ENCODE peak calls at places on chromosomes 11 and 22, in seven cellular contexts. One of them, this sample, is unnamed.

GRCh38 chr22:42078469-42079318 is 806 bp upstream of the SMDT1 start:
- DNase-seq in lower lobe of right lung: peak; percentile 60
- DNase-seq in stomach: no peak
- DNase-seq in aorta: no peak
- DNase-seq in pancreas: peak; percentile 66
- DNase-seq in naive thymus-derived CD4-positive, alpha-beta T cell: no peak
- DNase-seq in BJ: no peak
- DNase-seq in this sample: no peak

GRCh38 chr22:34334893-34335292 is 414.6 kb upstream of the LARGE1 start:
- DNase-seq in lower lobe of right lung: no peak
- DNase-seq in stomach: no peak
- DNase-seq in aorta: no peak
- DNase-seq in pancreas: no peak
- DNase-seq in naive thymus-derived CD4-positive, alpha-beta T cell: no peak
- DNase-seq in BJ: no peak
- DNase-seq in this sample: no peak

GRCh38 chr22:20009582-20010306 is 6.9 kb downstream of the ARVCF start:
- DNase-seq in lower lobe of right lung: no peak
- DNase-seq in stomach: no peak
- DNase-seq in aorta: peak; percentile 58
- DNase-seq in pancreas: peak; percentile 7
- DNase-seq in naive thymus-derived CD4-positive, alpha-beta T cell: no peak
- DNase-seq in BJ: no peak
- DNase-seq in this sample: no peak

GRCh38 chr11:59173080-59173963 is 1.4 kb downstream of the DTX4 start:
- DNase-seq in lower lobe of right lung: peak; percentile 64
- DNase-seq in stomach: peak; percentile 35
- DNase-seq in aorta: peak; percentile 79
- DNase-seq in pancreas: peak; percentile 30
- DNase-seq in naive thymus-derived CD4-positive, alpha-beta T cell: no peak
- DNase-seq in BJ: no peak
- DNase-seq in this sample: no peak

GRCh38 chr11:6995703-6996102 is 24.4 kb downstream of the ZNF214 start:
- DNase-seq in lower lobe of right lung: no peak
- DNase-seq in stomach: no peak
- DNase-seq in aorta: no peak
- DNase-seq in pancreas: no peak
- DNase-seq in naive thymus-derived CD4-positive, alpha-beta T cell: no peak
- DNase-seq in BJ: no peak
- DNase-seq in this sample: no peak

GRCh38 chr11:134679592-134679991 is 267.6 kb upstream of the B3GAT1 start:
- DNase-seq in lower lobe of right lung: no peak
- DNase-seq in stomach: no peak
- DNase-seq in aorta: no peak
- DNase-seq in pancreas: no peak
- DNase-seq in naive thymus-derived CD4-positive, alpha-beta T cell: no peak
- DNase-seq in BJ: no peak
- DNase-seq in this sample: no peak

GRCh38 chr11:126281245-126281644 is 1.6 kb upstream of the TIRAP start:
- DNase-seq in lower lobe of right lung: peak; percentile 70
- DNase-seq in stomach: no peak
- DNase-seq in aorta: no peak
- DNase-seq in pancreas: no peak
- DNase-seq in naive thymus-derived CD4-positive, alpha-beta T cell: no peak
- DNase-seq in BJ: no peak
- DNase-seq in this sample: no peak

GRCh38 chr11:43919852-43920597 is 22.4 kb upstream of the C11orf96 start:
- DNase-seq in lower lobe of right lung: no peak
- DNase-seq in stomach: no peak
- DNase-seq in aorta: no peak
- DNase-seq in pancreas: no peak
- DNase-seq in naive thymus-derived CD4-positive, alpha-beta T cell: no peak
- DNase-seq in BJ: no peak
- DNase-seq in this sample: no peak

GRCh38 chr11:94325681-94326080 is 21.3 kb downstream of the IZUMO1R start:
- DNase-seq in lower lobe of right lung: no peak
- DNase-seq in stomach: peak; percentile 31
- DNase-seq in aorta: no peak
- DNase-seq in pancreas: peak; percentile 26
- DNase-seq in naive thymus-derived CD4-positive, alpha-beta T cell: no peak
- DNase-seq in BJ: no peak
- DNase-seq in this sample: peak; percentile 11

GRCh38 chr11:44970293-44970692 is 19.6 kb upstream of the TP53I11 start:
- DNase-seq in lower lobe of right lung: no peak
- DNase-seq in stomach: no peak
- DNase-seq in aorta: no peak
- DNase-seq in pancreas: no peak
- DNase-seq in naive thymus-derived CD4-positive, alpha-beta T cell: no peak
- DNase-seq in BJ: no peak
- DNase-seq in this sample: no peak

GRCh38 chr22:45101828-45102227 is 61.9 kb upstream of the NUP50 start:
- DNase-seq in lower lobe of right lung: peak; percentile 55
- DNase-seq in stomach: peak; percentile 53
- DNase-seq in aorta: peak; percentile 80
- DNase-seq in pancreas: no peak
- DNase-seq in naive thymus-derived CD4-positive, alpha-beta T cell: peak; percentile 47
- DNase-seq in BJ: no peak
- DNase-seq in this sample: peak; percentile 20

GRCh38 chr11:126432525-126432924 is 77.0 kb downstream of the ST3GAL4 start:
- DNase-seq in lower lobe of right lung: no peak
- DNase-seq in stomach: no peak
- DNase-seq in aorta: no peak
- DNase-seq in pancreas: no peak
- DNase-seq in naive thymus-derived CD4-positive, alpha-beta T cell: no peak
- DNase-seq in BJ: no peak
- DNase-seq in this sample: no peak

GRCh38 chr22:47597041-47597440 is 834.6 kb downstream of the TBC1D22A start:
- DNase-seq in lower lobe of right lung: no peak
- DNase-seq in stomach: no peak
- DNase-seq in aorta: no peak
- DNase-seq in pancreas: no peak
- DNase-seq in naive thymus-derived CD4-positive, alpha-beta T cell: no peak
- DNase-seq in BJ: no peak
- DNase-seq in this sample: no peak

GRCh38 chr11:44963071-44963575 is 12.4 kb upstream of the TP53I11 start:
- DNase-seq in lower lobe of right lung: no peak
- DNase-seq in stomach: no peak
- DNase-seq in aorta: no peak
- DNase-seq in pancreas: no peak
- DNase-seq in naive thymus-derived CD4-positive, alpha-beta T cell: no peak
- DNase-seq in BJ: no peak
- DNase-seq in this sample: no peak

GRCh38 chr22:28837640-28838039 is 37.3 kb upstream of the XBP1 start:
- DNase-seq in lower lobe of right lung: no peak
- DNase-seq in stomach: no peak
- DNase-seq in aorta: no peak
- DNase-seq in pancreas: no peak
- DNase-seq in naive thymus-derived CD4-positive, alpha-beta T cell: no peak
- DNase-seq in BJ: no peak
- DNase-seq in this sample: no peak

GRCh38 chr11:116712428-116712827 is 60.4 kb downstream of the BUD13 start:
- DNase-seq in lower lobe of right lung: no peak
- DNase-seq in stomach: no peak
- DNase-seq in aorta: no peak
- DNase-seq in pancreas: no peak
- DNase-seq in naive thymus-derived CD4-positive, alpha-beta T cell: no peak
- DNase-seq in BJ: no peak
- DNase-seq in this sample: no peak

GRCh38 chr11:134644489-134645456 is 232.7 kb upstream of the B3GAT1 start:
- DNase-seq in lower lobe of right lung: no peak
- DNase-seq in stomach: peak; percentile 23
- DNase-seq in aorta: peak; percentile 61
- DNase-seq in pancreas: no peak
- DNase-seq in naive thymus-derived CD4-positive, alpha-beta T cell: no peak
- DNase-seq in BJ: no peak
- DNase-seq in this sample: no peak

GRCh38 chr11:95891423-95892177 is 32.3 kb downstream of the MTMR2 start:
- DNase-seq in lower lobe of right lung: no peak
- DNase-seq in stomach: no peak
- DNase-seq in aorta: no peak
- DNase-seq in pancreas: no peak
- DNase-seq in naive thymus-derived CD4-positive, alpha-beta T cell: no peak
- DNase-seq in BJ: no peak
- DNase-seq in this sample: no peak

GRCh38 chr11:75896843-75897419 is 81.9 kb downstream of the UVRAG start:
- DNase-seq in lower lobe of right lung: no peak
- DNase-seq in stomach: no peak
- DNase-seq in aorta: no peak
- DNase-seq in pancreas: no peak
- DNase-seq in naive thymus-derived CD4-positive, alpha-beta T cell: peak; percentile 32
- DNase-seq in BJ: no peak
- DNase-seq in this sample: no peak

GRCh38 chr11:75898871-75899270 is 83.9 kb downstream of the UVRAG start:
- DNase-seq in lower lobe of right lung: no peak
- DNase-seq in stomach: no peak
- DNase-seq in aorta: no peak
- DNase-seq in pancreas: no peak
- DNase-seq in naive thymus-derived CD4-positive, alpha-beta T cell: no peak
- DNase-seq in BJ: no peak
- DNase-seq in this sample: no peak

GRCh38 chr11:75893202-75893601 is 78.2 kb downstream of the UVRAG start:
- DNase-seq in lower lobe of right lung: no peak
- DNase-seq in stomach: no peak
- DNase-seq in aorta: no peak
- DNase-seq in pancreas: no peak
- DNase-seq in naive thymus-derived CD4-positive, alpha-beta T cell: no peak
- DNase-seq in BJ: no peak
- DNase-seq in this sample: no peak

GRCh38 chr11:75891947-75892739 is 77.1 kb downstream of the UVRAG start:
- DNase-seq in lower lobe of right lung: no peak
- DNase-seq in stomach: no peak
- DNase-seq in aorta: no peak
- DNase-seq in pancreas: no peak
- DNase-seq in naive thymus-derived CD4-positive, alpha-beta T cell: no peak
- DNase-seq in BJ: no peak
- DNase-seq in this sample: peak; percentile 33

GRCh38 chr11:75894036-75894585 is 79.1 kb downstream of the UVRAG start:
- DNase-seq in lower lobe of right lung: no peak
- DNase-seq in stomach: no peak
- DNase-seq in aorta: no peak
- DNase-seq in pancreas: no peak
- DNase-seq in naive thymus-derived CD4-positive, alpha-beta T cell: no peak
- DNase-seq in BJ: no peak
- DNase-seq in this sample: no peak
- H3K27me3 ChIP-seq in lower lobe of right lung: no peaks in the 10 kb centered on the region
- H3K27me3 ChIP-seq in stomach: no peaks in the 10 kb centered on the region
- H3K27me3 ChIP-seq in aorta: no peaks in the 10 kb centered on the region
- H3K27me3 ChIP-seq in pancreas: no peaks in the 10 kb centered on the region
- H3K27me3 ChIP-seq in naive thymus-derived CD4-positive, alpha-beta T cell: no peaks in the 10 kb centered on the region
- H3K27me3 ChIP-seq in BJ: no peaks in the 10 kb centered on the region
- H3K27me3 ChIP-seq in this sample: no peaks in the 10 kb centered on the region

GRCh38 chr11:117876341-117877119 is at the start of gene FXYD6:
- DNase-seq in lower lobe of right lung: no peak
- DNase-seq in stomach: no peak
- DNase-seq in aorta: no peak
- DNase-seq in pancreas: no peak
- DNase-seq in naive thymus-derived CD4-positive, alpha-beta T cell: no peak
- DNase-seq in BJ: no peak
- DNase-seq in this sample: no peak
- H3K4me3 ChIP-seq in lower lobe of right lung: peak within 1 kb of the TSS; percentile 65
- H3K4me3 ChIP-seq in stomach: peak within 1 kb of the TSS; percentile 58
- H3K4me3 ChIP-seq in aorta: no peak within 1 kb of the TSS
- H3K4me3 ChIP-seq in pancreas: peak within 1 kb of the TSS; percentile 53
- H3K4me3 ChIP-seq in naive thymus-derived CD4-positive, alpha-beta T cell: peak within 1 kb of the TSS; percentile 59
- H3K4me3 ChIP-seq in BJ: no peak within 1 kb of the TSS
- H3K4me3 ChIP-seq in this sample: no peak within 1 kb of the TSS

GRCh38 chr22:27100323-27100722 is 442.9 kb downstream of the MIAT start:
- DNase-seq in lower lobe of right lung: no peak
- DNase-seq in stomach: no peak
- DNase-seq in aorta: no peak
- DNase-seq in pancreas: no peak
- DNase-seq in naive thymus-derived CD4-positive, alpha-beta T cell: no peak
- DNase-seq in BJ: no peak
- DNase-seq in this sample: no peak

GRCh38 chr22:27099896-27100295 is 442.5 kb downstream of the MIAT start:
- DNase-seq in lower lobe of right lung: no peak
- DNase-seq in stomach: no peak
- DNase-seq in aorta: no peak
- DNase-seq in pancreas: no peak
- DNase-seq in naive thymus-derived CD4-positive, alpha-beta T cell: no peak
- DNase-seq in BJ: no peak
- DNase-seq in this sample: no peak

GRCh38 chr22:27094633-27095308 is 437.4 kb downstream of the MIAT start:
- DNase-seq in lower lobe of right lung: no peak
- DNase-seq in stomach: no peak
- DNase-seq in aorta: no peak
- DNase-seq in pancreas: no peak
- DNase-seq in naive thymus-derived CD4-positive, alpha-beta T cell: no peak
- DNase-seq in BJ: no peak
- DNase-seq in this sample: no peak

GRCh38 chr22:27097933-27098332 is 440.5 kb downstream of the MIAT start:
- DNase-seq in lower lobe of right lung: no peak
- DNase-seq in stomach: no peak
- DNase-seq in aorta: no peak
- DNase-seq in pancreas: no peak
- DNase-seq in naive thymus-derived CD4-positive, alpha-beta T cell: no peak
- DNase-seq in BJ: no peak
- DNase-seq in this sample: no peak

GRCh38 chr22:27097481-27097880 is 440.1 kb downstream of the MIAT start:
- DNase-seq in lower lobe of right lung: no peak
- DNase-seq in stomach: no peak
- DNase-seq in aorta: no peak
- DNase-seq in pancreas: no peak
- DNase-seq in naive thymus-derived CD4-positive, alpha-beta T cell: no peak
- DNase-seq in BJ: no peak
- DNase-seq in this sample: no peak
- H3K27me3 ChIP-seq in lower lobe of right lung: peaks cover 22% of the 10 kb centered on the region
- H3K27me3 ChIP-seq in stomach: peaks cover 17% of the 10 kb centered on the region
- H3K27me3 ChIP-seq in aorta: no peaks in the 10 kb centered on the region
- H3K27me3 ChIP-seq in pancreas: no peaks in the 10 kb centered on the region
- H3K27me3 ChIP-seq in naive thymus-derived CD4-positive, alpha-beta T cell: no peaks in the 10 kb centered on the region
- H3K27me3 ChIP-seq in BJ: peaks cover 27% of the 10 kb centered on the region
- H3K27me3 ChIP-seq in this sample: no peaks in the 10 kb centered on the region

DNA sequence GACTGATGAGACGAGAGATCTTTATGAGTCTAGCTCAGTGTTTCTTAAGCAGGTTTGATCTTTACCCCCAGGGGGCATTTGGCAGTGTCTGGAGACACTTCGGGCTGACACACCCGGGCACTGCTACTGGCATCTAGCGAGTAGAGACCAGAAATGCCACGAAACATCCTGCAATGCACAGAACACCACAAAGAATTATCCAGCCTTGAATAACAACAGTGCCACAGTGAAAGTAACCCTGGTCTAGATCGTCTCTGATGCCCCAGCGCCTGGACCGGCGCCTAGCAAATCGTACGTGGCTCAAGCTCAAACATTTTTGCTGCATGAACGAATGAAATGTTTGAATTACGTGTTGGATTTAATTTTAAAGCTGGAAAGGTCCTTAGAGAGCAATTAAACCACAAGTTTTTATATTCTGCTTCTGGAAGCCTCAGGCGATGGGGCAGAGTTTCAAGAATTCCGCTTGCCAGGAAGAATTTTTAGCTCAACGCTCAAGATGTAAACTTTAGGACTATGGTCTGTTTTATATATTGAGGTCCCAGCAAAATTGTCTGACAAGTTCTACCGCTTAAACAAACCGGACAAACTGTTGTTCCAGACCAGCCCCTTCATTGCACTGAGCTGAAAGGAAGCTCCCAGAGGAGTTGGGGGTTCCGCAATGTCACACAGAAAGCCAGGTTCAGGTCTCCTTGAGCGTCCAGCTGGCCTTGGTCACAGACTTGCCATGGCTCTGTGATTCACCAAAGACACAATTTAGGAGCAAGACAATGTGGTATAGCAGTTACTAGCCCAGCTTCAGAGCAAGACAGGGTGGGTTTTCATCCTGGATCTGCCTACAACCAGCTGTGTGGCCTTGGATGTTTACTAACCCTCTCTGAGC is 44.2 kb upstream of the SMTN start:
- DNase-seq in lower lobe of right lung: no peak
- DNase-seq in stomach: no peak
- DNase-seq in aorta: peak; percentile 85
- DNase-seq in pancreas: no peak
- DNase-seq in naive thymus-derived CD4-positive, alpha-beta T cell: no peak
- DNase-seq in BJ: peak; percentile 83
- DNase-seq in this sample: no peak
- H3K4me3 ChIP-seq in lower lobe of right lung: no peak overlapping the region
- H3K4me3 ChIP-seq in stomach: no peak overlapping the region
- H3K4me3 ChIP-seq in aorta: peak overlapping the region; percentile 9
- H3K4me3 ChIP-seq in pancreas: no peak overlapping the region
- H3K4me3 ChIP-seq in naive thymus-derived CD4-positive, alpha-beta T cell: no peak overlapping the region
- H3K4me3 ChIP-seq in BJ: no peak overlapping the region
- H3K4me3 ChIP-seq in this sample: no peak overlapping the region

This sample was measured in GM06990.